ENCODE peak calls at places on chromosomes 13 and 19, in six cellular contexts. V is transverse colon, D is heart left ventricle, M is tibial nerve, J is vagina, I is uterus. B is an unnamed sample.
A peak's percentile ranks its signal among the peaks of the same experiment; 100 is the strongest.

GRCh38 chr19:48346161-48346560 is 17.6 kb downstream of the TMEM143 start:
- DNase-seq in V (no peak), D (no peak), M (no peak), J (no peak), I (no peak), B (no peak)

GRCh38 chr13:44386932-44387556 is 13.4 kb downstream of the SERP2 start:
- DNase-seq in V (no peak), D (no peak), M (no peak), J (no peak), I (no peak), B (no peak)

GRCh38 chr19:40959338-40959737 is 31.7 kb upstream of the CYP2B6 start:
- DNase-seq in V (no peak), D (no peak), M (no peak), J (no peak), I (no peak), B (no peak)

GRCh38 chr13:36158606-36159005 is 27.4 kb upstream of the DCLK1 start:
- DNase-seq in V (no peak), D (no peak), M (no peak), J (no peak), I (no peak), B (no peak)

GRCh38 chr13:95437561-95437960 is 115.0 kb upstream of the CLDN10 start:
- DNase-seq in V (no peak), D (no peak), M (no peak), J (no peak), I (no peak), B (no peak)

GRCh38 chr13:82292334-82292733 is 1589.9 kb downstream of the SLITRK1 start:
- DNase-seq in V (no peak), D (no peak), M (no peak), J (no peak), I (no peak), B (no peak)

GRCh38 chr19:40622773-40623075 is 21.6 kb downstream of the LTBP4 start:
- DNase-seq in V (no peak), D (no peak), M (no peak), J (no peak), I (peak; percentile 39), B (peak; percentile 82)

GRCh38 chr13:95492044-95492801 is 60.3 kb upstream of the CLDN10 start:
- DNase-seq in V (peak; percentile 90), D (no peak), M (no peak), J (no peak), I (no peak), B (no peak)

GRCh38 chr19:33022472-33023116 is 42.1 kb downstream of the RHPN2 start:
- DNase-seq in V (no peak), D (no peak), M (no peak), J (no peak), I (no peak), B (no peak)

GRCh38 chr13:78382946-78383542 is 220.3 kb downstream of the POU4F1 start:
- DNase-seq in V (no peak), D (no peak), M (no peak), J (no peak), I (no peak), B (no peak)

GRCh38 chr13:27079421-27079958 is 92.1 kb downstream of the USP12 start:
- DNase-seq in V (no peak), D (no peak), M (no peak), J (no peak), I (no peak), B (no peak)

GRCh38 chr19:8333771-8334457 is 9.1 kb downstream of the KANK3 start:
- DNase-seq in V (no peak), D (no peak), M (no peak), J (no peak), I (no peak), B (no peak)

GRCh38 chr19:9823816-9824215 is 3.9 kb upstream of the UBL5 start:
- DNase-seq in V (no peak), D (no peak), M (no peak), J (no peak), I (no peak), B (no peak)

GRCh38 chr19:9828551-9829063 is 889 bp downstream of the UBL5 start:
- DNase-seq in V (no peak), D (no peak), M (no peak), J (no peak), I (no peak), B (no peak)

DNA sequence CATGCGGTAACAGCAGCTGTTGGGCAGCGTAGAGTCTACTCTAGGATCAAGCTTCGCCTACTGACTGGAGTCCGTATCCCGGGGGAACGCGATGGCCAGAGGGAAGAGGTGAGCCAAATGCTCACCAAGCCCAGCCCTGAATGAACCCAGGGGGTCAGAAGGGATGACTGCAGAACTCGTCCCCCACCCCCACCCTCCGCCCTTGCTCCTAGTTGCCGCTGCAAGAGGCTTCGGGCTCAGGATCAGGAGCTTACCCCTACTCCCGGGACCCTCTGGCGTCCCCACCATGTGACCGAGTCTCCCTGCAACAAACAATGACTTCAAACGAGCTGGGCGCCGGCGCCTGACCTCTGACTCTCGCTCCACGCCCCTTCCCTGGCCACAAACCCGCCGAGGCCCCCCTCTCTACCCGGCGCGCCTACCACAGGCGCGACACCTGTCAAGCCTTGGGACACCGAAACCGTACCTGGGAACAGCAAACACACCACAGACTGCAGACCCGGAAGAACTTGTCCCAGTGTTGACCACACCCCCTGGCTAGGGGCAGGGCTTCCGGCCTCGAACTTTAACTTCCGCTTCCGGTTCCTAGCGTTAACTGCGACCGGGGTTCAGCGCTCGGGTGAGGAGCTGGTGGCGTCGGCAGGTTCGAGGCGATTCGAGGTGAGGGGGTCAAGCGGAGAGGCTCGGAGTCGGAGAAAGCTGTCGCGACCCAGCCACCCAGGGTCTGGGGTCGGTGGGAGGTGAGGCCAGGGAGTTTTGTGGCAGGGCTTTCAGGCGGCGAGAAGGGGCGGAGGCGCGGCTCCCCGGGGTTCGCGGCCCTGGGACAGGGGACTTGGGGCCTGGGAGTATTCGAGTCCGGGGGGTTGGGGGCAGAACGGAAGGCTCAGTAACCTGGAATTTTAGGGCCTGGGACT is at the start of gene UBL5:
- DNase-seq in V (peak; percentile 94), D (peak; percentile 89), M (peak; percentile 72), J (no peak), I (peak; percentile 85), B (peak; percentile 97)
- TF ChIP-seq POLR2A in V (peak; percentile 90), D (no peak), M (peak; percentile 84), J (no peak), I (peak; percentile 74), B (no peak)

GRCh38 chr13:51221108-51221507 is 1.1 kb upstream of the FAM124A start:
- DNase-seq in V (no peak), D (no peak), M (no peak), J (no peak), I (no peak), B (no peak)

GRCh38 chr13:51223284-51224270 is 1.4 kb downstream of the FAM124A start:
- DNase-seq in V (no peak), D (peak; percentile 39), M (no peak), J (no peak), I (peak; percentile 27), B (no peak)

GRCh38 chr13:51222510-51223283 is 499 bp downstream of the FAM124A start:
- DNase-seq in V (no peak), D (no peak), M (no peak), J (no peak), I (no peak), B (no peak)

GRCh38 chr13:51220706-51221105 is 1.5 kb upstream of the FAM124A start:
- DNase-seq in V (no peak), D (no peak), M (no peak), J (no peak), I (no peak), B (no peak)

DNA sequence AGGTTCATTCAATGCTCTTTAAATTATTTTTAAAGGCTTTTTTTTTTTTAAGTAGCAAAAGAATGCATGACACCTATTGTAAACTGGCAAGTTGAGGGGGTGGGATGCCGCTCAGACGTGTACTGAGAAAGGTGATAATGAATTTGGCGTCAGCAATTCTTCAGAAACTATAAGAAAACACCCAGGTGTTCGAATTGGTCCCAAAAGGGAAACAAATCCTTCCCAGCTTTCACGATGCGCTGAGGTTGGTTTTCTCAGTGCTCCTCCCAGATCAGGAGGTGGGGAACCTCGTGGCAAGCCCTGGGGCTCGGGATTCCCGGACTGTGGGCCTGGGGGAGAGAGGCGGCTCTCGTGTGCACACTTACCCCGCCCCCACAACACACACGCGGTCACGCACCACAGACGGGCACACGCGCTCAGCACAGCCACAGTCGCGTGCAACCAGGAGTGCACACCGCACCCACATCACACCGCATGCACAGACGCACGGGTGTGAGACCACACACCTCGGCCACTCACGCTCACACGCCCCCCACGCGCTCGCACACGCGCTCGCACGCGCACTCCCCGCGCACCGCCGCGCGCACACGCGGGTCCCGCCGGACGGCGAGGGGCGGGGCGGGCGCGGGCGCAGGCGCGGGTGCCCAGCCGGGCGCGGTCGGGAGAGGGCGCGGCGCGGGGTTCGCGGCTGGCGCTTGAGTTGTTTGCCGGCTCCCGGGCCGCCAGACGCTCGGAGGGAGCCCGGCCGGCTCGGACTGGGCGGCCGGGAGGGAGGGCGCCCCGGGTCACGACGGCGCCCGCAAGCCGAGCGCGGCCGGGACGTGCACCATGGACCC is at the start of gene FAM124A:
- DNase-seq in V (peak; percentile 53), D (peak; percentile 58), M (no peak), J (no peak), I (peak; percentile 26), B (no peak)
- TF ChIP-seq CTCF in V (no peak), D (no peak), M (peak; percentile 82), J (no peak), I (peak; percentile 73), B (no peak)

GRCh38 chr13:24742986-24743385 is 21.0 kb upstream of the RNF17 start:
- DNase-seq in V (no peak), D (no peak), M (no peak), J (no peak), I (no peak), B (no peak)

GRCh38 chr13:24742294-24742693 is 21.7 kb upstream of the RNF17 start:
- DNase-seq in V (no peak), D (no peak), M (no peak), J (no peak), I (no peak), B (peak; percentile 74)

GRCh38 chr13:24741791-24742190 is 22.2 kb upstream of the RNF17 start:
- DNase-seq in V (no peak), D (no peak), M (no peak), J (no peak), I (no peak), B (no peak)

GRCh38 chr13:24740014-24740890 is 23.7 kb upstream of the RNF17 start:
- DNase-seq in V (no peak), D (no peak), M (no peak), J (no peak), I (no peak), B (no peak)

GRCh38 chr13:24741016-24741662 is 22.8 kb upstream of the RNF17 start:
- DNase-seq in V (no peak), D (no peak), M (no peak), J (no peak), I (no peak), B (no peak)
- H3K4me3 ChIP-seq in V (no peak overlapping the region), D (no peak overlapping the region), M (no peak overlapping the region), J (no peak overlapping the region), I (no peak overlapping the region), B (no peak overlapping the region)

DNA sequence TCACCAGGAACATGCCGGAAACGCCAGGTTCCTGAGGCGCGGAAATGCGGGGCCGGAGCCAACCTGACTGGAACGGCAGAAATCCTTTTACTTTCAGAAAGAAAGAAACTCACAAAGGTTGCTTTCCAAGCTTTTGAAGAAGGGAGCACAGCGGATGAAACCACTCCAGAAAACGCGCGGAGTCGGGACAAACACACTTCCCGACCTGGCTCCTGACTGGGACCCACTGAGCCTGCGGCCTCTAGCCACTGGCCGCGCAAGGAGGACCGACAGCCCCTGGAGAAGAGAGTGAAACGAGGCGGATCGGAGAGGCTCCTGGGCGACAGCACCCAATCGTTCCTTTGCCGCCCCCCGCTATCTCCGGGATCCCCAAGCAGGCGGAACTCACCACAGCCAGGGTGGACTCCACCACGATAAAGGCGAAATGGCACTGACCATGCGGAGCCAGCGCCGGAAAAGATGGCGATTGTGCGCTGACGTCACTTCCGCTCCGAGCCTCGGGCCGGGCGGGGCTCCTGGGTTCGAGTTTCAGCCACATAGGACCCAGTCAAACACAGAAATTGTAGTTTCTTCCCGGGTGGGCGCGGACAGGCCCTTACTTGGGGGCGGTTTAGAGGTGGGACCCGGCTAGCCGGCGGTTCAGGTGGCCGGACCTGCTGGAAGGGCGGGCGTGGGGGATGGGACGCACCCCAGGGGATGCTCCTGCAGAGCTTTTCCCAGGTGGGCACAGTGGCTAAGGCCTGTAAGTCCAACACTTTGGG is at the start of gene ZNF121:
- DNase-seq in V (peak; percentile 88), D (peak; percentile 87), M (peak; percentile 64), J (no peak), I (peak; percentile 78), B (peak; percentile 96)
- TF ChIP-seq POLR2A in V (peak; percentile 49), D (no peak), M (peak; percentile 52), J (no peak), I (peak; percentile 46), B (no peak)

B was measured in lower leg skin.